ENCODE peak calls at places on chromosomes 16 and 17, in seven cellular contexts. One of them, this sample, is unnamed.

GRCh38 chr16:82772215-82772614 is 145.4 kb downstream of the CDH13 start:
- DNase-seq in foreskin fibroblast: no peak
- DNase-seq in activated naive CD8-positive, alpha-beta T cell treated with anti-CD3 and anti-CD28 coated beads, Interleukin-2, amount 50 U/mL, for 24 hours: no peak
- DNase-seq in Right ventricle myocardium superior: no peak
- DNase-seq in neural crest cell: no peak
- DNase-seq in NCI-H1105: no peak
- DNase-seq in heart left ventricle: no peak
- DNase-seq in this sample: no peak

GRCh38 chr16:12187939-12188673 is 211.6 kb downstream of the SNX29 start:
- DNase-seq in foreskin fibroblast: no peak
- DNase-seq in activated naive CD8-positive, alpha-beta T cell treated with anti-CD3 and anti-CD28 coated beads, Interleukin-2, amount 50 U/mL, for 24 hours: no peak
- DNase-seq in Right ventricle myocardium superior: no peak
- DNase-seq in neural crest cell: no peak
- DNase-seq in NCI-H1105: no peak
- DNase-seq in heart left ventricle: no peak
- DNase-seq in this sample: no peak

GRCh38 chr17:58658804-58659713 is 32.8 kb downstream of the TEX14 start:
- DNase-seq in foreskin fibroblast: peak; percentile 95
- DNase-seq in activated naive CD8-positive, alpha-beta T cell treated with anti-CD3 and anti-CD28 coated beads, Interleukin-2, amount 50 U/mL, for 24 hours: peak; percentile 74
- DNase-seq in Right ventricle myocardium superior: peak; percentile 49
- DNase-seq in neural crest cell: peak; percentile 88
- DNase-seq in NCI-H1105: peak; percentile 80
- DNase-seq in heart left ventricle: peak; percentile 78
- DNase-seq in this sample: peak; percentile 83

GRCh38 chr16:50735629-50736122 is 6.2 kb upstream of the CYLD start:
- DNase-seq in foreskin fibroblast: no peak
- DNase-seq in activated naive CD8-positive, alpha-beta T cell treated with anti-CD3 and anti-CD28 coated beads, Interleukin-2, amount 50 U/mL, for 24 hours: peak; percentile 27
- DNase-seq in Right ventricle myocardium superior: no peak
- DNase-seq in neural crest cell: no peak
- DNase-seq in NCI-H1105: no peak
- DNase-seq in heart left ventricle: no peak
- DNase-seq in this sample: no peak

GRCh38 chr16:67055712-67056487 is 27.0 kb downstream of the CBFB start:
- DNase-seq in foreskin fibroblast: peak; percentile 93
- DNase-seq in activated naive CD8-positive, alpha-beta T cell treated with anti-CD3 and anti-CD28 coated beads, Interleukin-2, amount 50 U/mL, for 24 hours: no peak
- DNase-seq in Right ventricle myocardium superior: no peak
- DNase-seq in neural crest cell: no peak
- DNase-seq in NCI-H1105: no peak
- DNase-seq in heart left ventricle: no peak
- DNase-seq in this sample: peak; percentile 18

GRCh38 chr17:59451706-59452105 is 113.7 kb upstream of the DHX40 start:
- DNase-seq in foreskin fibroblast: peak; percentile 71
- DNase-seq in activated naive CD8-positive, alpha-beta T cell treated with anti-CD3 and anti-CD28 coated beads, Interleukin-2, amount 50 U/mL, for 24 hours: no peak
- DNase-seq in Right ventricle myocardium superior: no peak
- DNase-seq in neural crest cell: no peak
- DNase-seq in NCI-H1105: no peak
- DNase-seq in heart left ventricle: no peak
- DNase-seq in this sample: no peak

GRCh38 chr17:18916816-18917496 is 35.0 kb upstream of the SLC5A10 start:
- DNase-seq in foreskin fibroblast: peak; percentile 67
- DNase-seq in activated naive CD8-positive, alpha-beta T cell treated with anti-CD3 and anti-CD28 coated beads, Interleukin-2, amount 50 U/mL, for 24 hours: no peak
- DNase-seq in Right ventricle myocardium superior: no peak
- DNase-seq in neural crest cell: no peak
- DNase-seq in NCI-H1105: no peak
- DNase-seq in heart left ventricle: no peak
- DNase-seq in this sample: no peak

GRCh38 chr17:39782481-39782880 is 44.7 kb downstream of the GRB7 start:
- DNase-seq in foreskin fibroblast: no peak
- DNase-seq in activated naive CD8-positive, alpha-beta T cell treated with anti-CD3 and anti-CD28 coated beads, Interleukin-2, amount 50 U/mL, for 24 hours: no peak
- DNase-seq in Right ventricle myocardium superior: no peak
- DNase-seq in neural crest cell: no peak
- DNase-seq in NCI-H1105: no peak
- DNase-seq in heart left ventricle: no peak
- DNase-seq in this sample: no peak

GRCh38 chr16:80417706-80418105 is 123.1 kb upstream of the DYNLRB2 start:
- DNase-seq in foreskin fibroblast: no peak
- DNase-seq in activated naive CD8-positive, alpha-beta T cell treated with anti-CD3 and anti-CD28 coated beads, Interleukin-2, amount 50 U/mL, for 24 hours: no peak
- DNase-seq in Right ventricle myocardium superior: no peak
- DNase-seq in neural crest cell: no peak
- DNase-seq in NCI-H1105: no peak
- DNase-seq in heart left ventricle: no peak
- DNase-seq in this sample: no peak

GRCh38 chr17:1608676-1609075 is 20.0 kb downstream of the SLC43A2 start:
- DNase-seq in foreskin fibroblast: no peak
- DNase-seq in activated naive CD8-positive, alpha-beta T cell treated with anti-CD3 and anti-CD28 coated beads, Interleukin-2, amount 50 U/mL, for 24 hours: no peak
- DNase-seq in Right ventricle myocardium superior: no peak
- DNase-seq in neural crest cell: no peak
- DNase-seq in NCI-H1105: no peak
- DNase-seq in heart left ventricle: no peak
- DNase-seq in this sample: no peak

GRCh38 chr17:64343833-64344637 is 46.6 kb downstream of the PECAM1 start:
- DNase-seq in foreskin fibroblast: peak; percentile 24
- DNase-seq in activated naive CD8-positive, alpha-beta T cell treated with anti-CD3 and anti-CD28 coated beads, Interleukin-2, amount 50 U/mL, for 24 hours: no peak
- DNase-seq in Right ventricle myocardium superior: peak; percentile 84
- DNase-seq in neural crest cell: no peak
- DNase-seq in NCI-H1105: peak; percentile 35
- DNase-seq in heart left ventricle: peak; percentile 90
- DNase-seq in this sample: no peak

GRCh38 chr17:63919311-63919723 is 678 bp upstream of the GH1 start:
- DNase-seq in foreskin fibroblast: peak; percentile 39
- DNase-seq in activated naive CD8-positive, alpha-beta T cell treated with anti-CD3 and anti-CD28 coated beads, Interleukin-2, amount 50 U/mL, for 24 hours: peak; percentile 76
- DNase-seq in Right ventricle myocardium superior: no peak
- DNase-seq in neural crest cell: peak; percentile 72
- DNase-seq in NCI-H1105: peak; percentile 20
- DNase-seq in heart left ventricle: peak; percentile 58
- DNase-seq in this sample: peak; percentile 48

GRCh38 chr16:72612271-72612670 is 435.7 kb downstream of the ZFHX3 start:
- DNase-seq in foreskin fibroblast: peak; percentile 14
- DNase-seq in activated naive CD8-positive, alpha-beta T cell treated with anti-CD3 and anti-CD28 coated beads, Interleukin-2, amount 50 U/mL, for 24 hours: no peak
- DNase-seq in Right ventricle myocardium superior: no peak
- DNase-seq in neural crest cell: no peak
- DNase-seq in NCI-H1105: no peak
- DNase-seq in heart left ventricle: no peak
- DNase-seq in this sample: no peak

GRCh38 chr16:14302399-14303181 is 231.5 kb downstream of the MRTFB start:
- DNase-seq in foreskin fibroblast: no peak
- DNase-seq in activated naive CD8-positive, alpha-beta T cell treated with anti-CD3 and anti-CD28 coated beads, Interleukin-2, amount 50 U/mL, for 24 hours: no peak
- DNase-seq in Right ventricle myocardium superior: peak; percentile 56
- DNase-seq in neural crest cell: peak; percentile 45
- DNase-seq in NCI-H1105: no peak
- DNase-seq in heart left ventricle: no peak
- DNase-seq in this sample: peak; percentile 64

This sample was measured in GM06990.